ENCODE peak calls at places on chromosome 7, in eight cellular contexts. One of them, this sample, is unnamed.

GRCh38 chr7:141511370-141512335 is 39.6 kb upstream of the AGK start:
- DNase-seq in omental fat pad: no peak
- DNase-seq in naive B cell: no peak
- DNase-seq in C1 segment of cervical spinal cord: no peak
- DNase-seq in NCI-H1436: peak
- DNase-seq in NCI-H1092: no peak
- DNase-seq in NCI-H460: no peak
- DNase-seq in posterior cingulate gyrus: peak
- DNase-seq in this sample: peak

GRCh38 chr7:134907639-134908038 is 78.7 kb upstream of the AGBL3 start:
- DNase-seq in NCI-H1092: no peak
- DNase-seq in posterior cingulate gyrus: no peak
- DNase-seq in naive B cell: no peak
- DNase-seq in NCI-H1436: no peak
- DNase-seq in C1 segment of cervical spinal cord: no peak
- DNase-seq in NCI-H460: no peak
- DNase-seq in omental fat pad: no peak
- DNase-seq in this sample: no peak

GRCh38 chr7:23024454-23024853 is 10.5 kb upstream of the HYCC1 start:
- DNase-seq in NCI-H1092: no peak
- DNase-seq in omental fat pad: no peak
- DNase-seq in naive B cell: no peak
- DNase-seq in posterior cingulate gyrus: no peak
- DNase-seq in C1 segment of cervical spinal cord: no peak
- DNase-seq in NCI-H460: no peak
- DNase-seq in NCI-H1436: no peak
- DNase-seq in this sample: no peak

GRCh38 chr7:156558198-156558597 is 82.4 kb upstream of the RNF32 start:
- DNase-seq in C1 segment of cervical spinal cord: no peak
- DNase-seq in omental fat pad: no peak
- DNase-seq in NCI-H460: no peak
- DNase-seq in NCI-H1092: no peak
- DNase-seq in naive B cell: no peak
- DNase-seq in posterior cingulate gyrus: no peak
- DNase-seq in NCI-H1436: no peak
- DNase-seq in this sample: no peak

GRCh38 chr7:137539111-137539715 is 195.7 kb upstream of the PTN start:
- DNase-seq in NCI-H460: no peak
- DNase-seq in NCI-H1092: no peak
- DNase-seq in C1 segment of cervical spinal cord: no peak
- DNase-seq in naive B cell: no peak
- DNase-seq in NCI-H1436: no peak
- DNase-seq in omental fat pad: no peak
- DNase-seq in posterior cingulate gyrus: no peak
- DNase-seq in this sample: no peak

GRCh38 chr7:79722217-79722616 is 268.8 kb upstream of the MAGI2 start:
- DNase-seq in NCI-H1092: no peak
- DNase-seq in NCI-H1436: no peak
- DNase-seq in NCI-H460: no peak
- DNase-seq in C1 segment of cervical spinal cord: no peak
- DNase-seq in naive B cell: no peak
- DNase-seq in posterior cingulate gyrus: no peak
- DNase-seq in omental fat pad: no peak
- DNase-seq in this sample: no peak

GRCh38 chr7:22718911-22719420 is 8.0 kb upstream of the IL6 start:
- DNase-seq in NCI-H1092: no peak
- DNase-seq in posterior cingulate gyrus: no peak
- DNase-seq in omental fat pad: no peak
- DNase-seq in NCI-H1436: no peak
- DNase-seq in NCI-H460: no peak
- DNase-seq in naive B cell: no peak
- DNase-seq in C1 segment of cervical spinal cord: no peak
- DNase-seq in this sample: no peak

GRCh38 chr7:107559864-107560263 is 3.9 kb downstream of the COG5 start:
- DNase-seq in omental fat pad: no peak
- DNase-seq in naive B cell: no peak
- DNase-seq in posterior cingulate gyrus: no peak
- DNase-seq in NCI-H460: peak
- DNase-seq in NCI-H1436: no peak
- DNase-seq in C1 segment of cervical spinal cord: no peak
- DNase-seq in NCI-H1092: no peak
- DNase-seq in this sample: no peak

GRCh38 chr7:129169171-129169643 is 19.2 kb upstream of the SMO start:
- DNase-seq in NCI-H1436: peak
- DNase-seq in omental fat pad: no peak
- DNase-seq in C1 segment of cervical spinal cord: no peak
- DNase-seq in NCI-H1092: peak
- DNase-seq in NCI-H460: no peak
- DNase-seq in naive B cell: peak
- DNase-seq in posterior cingulate gyrus: no peak
- DNase-seq in this sample: no peak

GRCh38 chr7:936131-937054 is 18.1 kb downstream of the ADAP1 start:
- DNase-seq in omental fat pad: no peak
- DNase-seq in C1 segment of cervical spinal cord: no peak
- DNase-seq in posterior cingulate gyrus: peak
- DNase-seq in NCI-H1436: peak
- DNase-seq in naive B cell: no peak
- DNase-seq in NCI-H1092: no peak
- DNase-seq in NCI-H460: no peak
- DNase-seq in this sample: no peak

GRCh38 chr7:46569117-46569433 is 648.0 kb upstream of the IGFBP3 start:
- DNase-seq in omental fat pad: no peak
- DNase-seq in C1 segment of cervical spinal cord: no peak
- DNase-seq in posterior cingulate gyrus: no peak
- DNase-seq in NCI-H1092: no peak
- DNase-seq in NCI-H1436: no peak
- DNase-seq in naive B cell: no peak
- DNase-seq in NCI-H460: no peak
- DNase-seq in this sample: no peak

GRCh38 chr7:48427671-48428070 is 256.4 kb downstream of the ABCA13 start:
- DNase-seq in NCI-H1436: no peak
- DNase-seq in omental fat pad: no peak
- DNase-seq in NCI-H460: no peak
- DNase-seq in posterior cingulate gyrus: no peak
- DNase-seq in NCI-H1092: no peak
- DNase-seq in C1 segment of cervical spinal cord: no peak
- DNase-seq in naive B cell: no peak
- DNase-seq in this sample: no peak

GRCh38 chr7:131284702-131285419 is 42.8 kb upstream of the MKLN1 start:
- DNase-seq in posterior cingulate gyrus: peak
- DNase-seq in NCI-H460: peak
- DNase-seq in NCI-H1092: no peak
- DNase-seq in C1 segment of cervical spinal cord: no peak
- DNase-seq in NCI-H1436: no peak
- DNase-seq in omental fat pad: no peak
- DNase-seq in naive B cell: no peak
- DNase-seq in this sample: no peak

GRCh38 chr7:151139071-151139521 is 28.4 kb downstream of the GBX1 start:
- DNase-seq in NCI-H1436: no peak
- DNase-seq in C1 segment of cervical spinal cord: no peak
- DNase-seq in naive B cell: no peak
- DNase-seq in posterior cingulate gyrus: no peak
- DNase-seq in NCI-H460: no peak
- DNase-seq in omental fat pad: no peak
- DNase-seq in NCI-H1092: no peak
- DNase-seq in this sample: peak

GRCh38 chr7:97025130-97025499 is 484 bp upstream of the DLX5 start:
- DNase-seq in naive B cell: no peak
- DNase-seq in NCI-H1092: no peak
- DNase-seq in C1 segment of cervical spinal cord: no peak
- DNase-seq in NCI-H460: no peak
- DNase-seq in omental fat pad: no peak
- DNase-seq in NCI-H1436: no peak
- DNase-seq in posterior cingulate gyrus: no peak
- DNase-seq in this sample: no peak

This sample was measured in frontal cortex.